ENCODE peak calls at places on chromosomes 7 and 10, in nine cellular contexts. One of them, this sample, is unnamed.

GRCh38 chr7:155009570-155010157 is 6.7 kb upstream of the PAXIP1 start:
- DNase-seq in endothelial cell of umbilical vein: peak; percentile 22
- DNase-seq in HCT116: peak; percentile 27
- DNase-seq in transverse colon: no peak
- DNase-seq in sigmoid colon: no peak
- DNase-seq in breast epithelium: no peak
- DNase-seq in K562: peak; percentile 58
- DNase-seq in stomach: no peak
- DNase-seq in GM23338: peak; percentile 64
- DNase-seq in this sample: no peak

GRCh38 chr7:116574025-116574822 is 49.4 kb downstream of the CAV1 start:
- DNase-seq in transverse colon: no peak
- DNase-seq in K562: no peak
- DNase-seq in endothelial cell of umbilical vein: peak; percentile 78
- DNase-seq in breast epithelium: no peak
- DNase-seq in HCT116: no peak
- DNase-seq in sigmoid colon: no peak
- DNase-seq in GM23338: no peak
- DNase-seq in stomach: no peak
- DNase-seq in this sample: no peak

GRCh38 chr10:78044179-78044578 is 10.5 kb downstream of the RPS24 start:
- DNase-seq in GM23338: no peak
- DNase-seq in stomach: no peak
- DNase-seq in endothelial cell of umbilical vein: no peak
- DNase-seq in K562: no peak
- DNase-seq in transverse colon: no peak
- DNase-seq in sigmoid colon: no peak
- DNase-seq in breast epithelium: no peak
- DNase-seq in HCT116: no peak
- DNase-seq in this sample: no peak

GRCh38 chr10:25390733-25391132 is 215.9 kb downstream of the GPR158 start:
- DNase-seq in sigmoid colon: no peak
- DNase-seq in K562: no peak
- DNase-seq in stomach: no peak
- DNase-seq in GM23338: peak; percentile 19
- DNase-seq in HCT116: no peak
- DNase-seq in endothelial cell of umbilical vein: no peak
- DNase-seq in breast epithelium: no peak
- DNase-seq in transverse colon: no peak
- DNase-seq in this sample: no peak

GRCh38 chr7:3537210-3537875 is 236.3 kb downstream of the SDK1 start:
- DNase-seq in transverse colon: no peak
- DNase-seq in sigmoid colon: no peak
- DNase-seq in breast epithelium: no peak
- DNase-seq in stomach: no peak
- DNase-seq in endothelial cell of umbilical vein: no peak
- DNase-seq in GM23338: no peak
- DNase-seq in HCT116: no peak
- DNase-seq in K562: no peak
- DNase-seq in this sample: no peak

GRCh38 chr10:16832351-16833080 is 15.3 kb upstream of the RSU1 start:
- DNase-seq in sigmoid colon: no peak
- DNase-seq in HCT116: no peak
- DNase-seq in stomach: peak; percentile 62
- DNase-seq in breast epithelium: peak; percentile 79
- DNase-seq in endothelial cell of umbilical vein: peak; percentile 98
- DNase-seq in GM23338: no peak
- DNase-seq in transverse colon: peak; percentile 66
- DNase-seq in K562: no peak
- DNase-seq in this sample: peak; percentile 72

GRCh38 chr7:66306243-66306642 is 101.1 kb downstream of the TPST1 start:
- DNase-seq in breast epithelium: no peak
- DNase-seq in HCT116: peak; percentile 45
- DNase-seq in K562: no peak
- DNase-seq in transverse colon: no peak
- DNase-seq in stomach: peak; percentile 51
- DNase-seq in GM23338: no peak
- DNase-seq in endothelial cell of umbilical vein: peak; percentile 58
- DNase-seq in sigmoid colon: no peak
- DNase-seq in this sample: no peak

GRCh38 chr7:36393826-36394225 is 4.2 kb downstream of the ANLN start:
- DNase-seq in K562: peak; percentile 47
- DNase-seq in endothelial cell of umbilical vein: no peak
- DNase-seq in stomach: no peak
- DNase-seq in transverse colon: no peak
- DNase-seq in HCT116: no peak
- DNase-seq in sigmoid colon: no peak
- DNase-seq in breast epithelium: no peak
- DNase-seq in GM23338: peak; percentile 8
- DNase-seq in this sample: no peak

GRCh38 chr10:28872592-28873165 is 195.4 kb downstream of the BAMBI start:
- DNase-seq in GM23338: no peak
- DNase-seq in HCT116: no peak
- DNase-seq in stomach: no peak
- DNase-seq in breast epithelium: no peak
- DNase-seq in sigmoid colon: no peak
- DNase-seq in transverse colon: no peak
- DNase-seq in K562: no peak
- DNase-seq in endothelial cell of umbilical vein: no peak
- DNase-seq in this sample: no peak

GRCh38 chr7:110119883-110120581 is 970.9 kb upstream of the LRRN3 start:
- DNase-seq in GM23338: no peak
- DNase-seq in sigmoid colon: no peak
- DNase-seq in transverse colon: no peak
- DNase-seq in K562: no peak
- DNase-seq in breast epithelium: no peak
- DNase-seq in endothelial cell of umbilical vein: no peak
- DNase-seq in stomach: no peak
- DNase-seq in HCT116: peak; percentile 13
- DNase-seq in this sample: no peak

GRCh38 chr7:38831262-38831661 is 77.7 kb downstream of the VPS41 start:
- DNase-seq in endothelial cell of umbilical vein: no peak
- DNase-seq in K562: no peak
- DNase-seq in stomach: no peak
- DNase-seq in sigmoid colon: no peak
- DNase-seq in GM23338: no peak
- DNase-seq in breast epithelium: no peak
- DNase-seq in transverse colon: no peak
- DNase-seq in HCT116: no peak
- DNase-seq in this sample: no peak

GRCh38 chr10:121926157-121926556 is 1.7 kb downstream of the ATE1 start:
- DNase-seq in GM23338: no peak
- DNase-seq in HCT116: no peak
- DNase-seq in transverse colon: no peak
- DNase-seq in stomach: no peak
- DNase-seq in endothelial cell of umbilical vein: peak; percentile 4
- DNase-seq in breast epithelium: no peak
- DNase-seq in sigmoid colon: no peak
- DNase-seq in K562: no peak
- DNase-seq in this sample: no peak

GRCh38 chr7:44733708-44734481 is 14.8 kb upstream of the ZMIZ2 start:
- DNase-seq in endothelial cell of umbilical vein: peak; percentile 45
- DNase-seq in breast epithelium: no peak
- DNase-seq in K562: no peak
- DNase-seq in stomach: no peak
- DNase-seq in sigmoid colon: no peak
- DNase-seq in transverse colon: no peak
- DNase-seq in HCT116: peak; percentile 66
- DNase-seq in GM23338: no peak
- DNase-seq in this sample: no peak

GRCh38 chr7:81285142-81285871 is 366.5 kb upstream of the SEMA3C start:
- DNase-seq in transverse colon: no peak
- DNase-seq in HCT116: peak; percentile 6
- DNase-seq in K562: no peak
- DNase-seq in stomach: no peak
- DNase-seq in sigmoid colon: no peak
- DNase-seq in breast epithelium: no peak
- DNase-seq in GM23338: no peak
- DNase-seq in endothelial cell of umbilical vein: peak; percentile 45
- DNase-seq in this sample: no peak

GRCh38 chr10:131448883-131449282 is 137.4 kb upstream of the TCERG1L start:
- DNase-seq in HCT116: no peak
- DNase-seq in endothelial cell of umbilical vein: no peak
- DNase-seq in stomach: no peak
- DNase-seq in breast epithelium: no peak
- DNase-seq in transverse colon: no peak
- DNase-seq in sigmoid colon: no peak
- DNase-seq in GM23338: no peak
- DNase-seq in K562: no peak
- DNase-seq in this sample: no peak

GRCh38 chr7:129560831-129561230 is 50.7 kb upstream of the NRF1 start:
- DNase-seq in sigmoid colon: no peak
- DNase-seq in stomach: no peak
- DNase-seq in endothelial cell of umbilical vein: no peak
- DNase-seq in HCT116: no peak
- DNase-seq in K562: no peak
- DNase-seq in GM23338: no peak
- DNase-seq in breast epithelium: no peak
- DNase-seq in transverse colon: no peak
- DNase-seq in this sample: no peak

GRCh38 chr7:128882134-128882533 is 19.5 kb downstream of the ATP6V1F start:
- DNase-seq in breast epithelium: no peak
- DNase-seq in endothelial cell of umbilical vein: no peak
- DNase-seq in HCT116: no peak
- DNase-seq in K562: no peak
- DNase-seq in stomach: no peak
- DNase-seq in sigmoid colon: no peak
- DNase-seq in transverse colon: no peak
- DNase-seq in GM23338: no peak
- DNase-seq in this sample: no peak

GRCh38 chr10:95266674-95267095 is 24.1 kb downstream of the PDLIM1 start:
- DNase-seq in GM23338: peak; percentile 81
- DNase-seq in HCT116: peak; percentile 71
- DNase-seq in stomach: no peak
- DNase-seq in sigmoid colon: no peak
- DNase-seq in breast epithelium: no peak
- DNase-seq in endothelial cell of umbilical vein: peak; percentile 91
- DNase-seq in K562: peak; percentile 65
- DNase-seq in transverse colon: no peak
- DNase-seq in this sample: no peak
- H3K27ac ChIP-seq in GM23338: peak overlapping the region; percentile 97
- H3K27ac ChIP-seq in HCT116: no peak overlapping the region
- H3K27ac ChIP-seq in stomach: peak overlapping the region; percentile 73
- H3K27ac ChIP-seq in sigmoid colon: peak overlapping the region; percentile 74
- H3K27ac ChIP-seq in breast epithelium: peak overlapping the region; percentile 74
- H3K27ac ChIP-seq in endothelial cell of umbilical vein: peak overlapping the region; percentile 74
- H3K27ac ChIP-seq in K562: peak overlapping the region; percentile 64
- H3K27ac ChIP-seq in transverse colon: peak overlapping the region; percentile 86
- H3K27ac ChIP-seq in this sample: no peak overlapping the region

GRCh38 chr7:1536768-1537630 is 6.5 kb downstream of the MAFK start:
- DNase-seq in transverse colon: peak; percentile 91
- DNase-seq in sigmoid colon: peak; percentile 99
- DNase-seq in stomach: peak; percentile 96
- DNase-seq in HCT116: peak; percentile 81
- DNase-seq in endothelial cell of umbilical vein: peak; percentile 99
- DNase-seq in K562: peak; percentile 74
- DNase-seq in breast epithelium: peak; percentile 96
- DNase-seq in GM23338: peak; percentile 93
- DNase-seq in this sample: peak; percentile 30
- TF ChIP-seq POLR2AphosphoS5 in transverse colon: peak; percentile 88
- TF ChIP-seq POLR2AphosphoS5 in sigmoid colon: peak; percentile 73
- TF ChIP-seq POLR2AphosphoS5 in stomach: peak; percentile 92
- TF ChIP-seq POLR2AphosphoS5 in HCT116: peak; percentile 24
- TF ChIP-seq POLR2AphosphoS5 in endothelial cell of umbilical vein: peak; percentile 95
- TF ChIP-seq POLR2AphosphoS5 in K562: no peak
- TF ChIP-seq POLR2AphosphoS5 in breast epithelium: peak; percentile 90
- TF ChIP-seq POLR2AphosphoS5 in GM23338: no peak
- TF ChIP-seq POLR2AphosphoS5 in this sample: no peak

GRCh38 chr7:33736521-33737221 is 168.7 kb upstream of the BMPER start:
- DNase-seq in stomach: no peak
- DNase-seq in endothelial cell of umbilical vein: no peak
- DNase-seq in K562: no peak
- DNase-seq in transverse colon: no peak
- DNase-seq in breast epithelium: no peak
- DNase-seq in sigmoid colon: no peak
- DNase-seq in GM23338: no peak
- DNase-seq in HCT116: no peak
- DNase-seq in this sample: no peak

GRCh38 chr7:33739286-33739685 is 166.1 kb upstream of the BMPER start:
- DNase-seq in sigmoid colon: no peak
- DNase-seq in HCT116: no peak
- DNase-seq in stomach: no peak
- DNase-seq in transverse colon: no peak
- DNase-seq in breast epithelium: no peak
- DNase-seq in K562: no peak
- DNase-seq in endothelial cell of umbilical vein: no peak
- DNase-seq in GM23338: no peak
- DNase-seq in this sample: no peak

GRCh38 chr7:33742521-33742920 is 162.8 kb upstream of the BMPER start:
- DNase-seq in breast epithelium: no peak
- DNase-seq in K562: no peak
- DNase-seq in transverse colon: no peak
- DNase-seq in stomach: no peak
- DNase-seq in GM23338: no peak
- DNase-seq in HCT116: no peak
- DNase-seq in sigmoid colon: no peak
- DNase-seq in endothelial cell of umbilical vein: no peak
- DNase-seq in this sample: no peak

GRCh38 chr7:33735403-33735802 is 169.9 kb upstream of the BMPER start:
- DNase-seq in K562: no peak
- DNase-seq in sigmoid colon: no peak
- DNase-seq in endothelial cell of umbilical vein: no peak
- DNase-seq in GM23338: no peak
- DNase-seq in breast epithelium: no peak
- DNase-seq in transverse colon: no peak
- DNase-seq in HCT116: no peak
- DNase-seq in stomach: no peak
- DNase-seq in this sample: no peak

DNA sequence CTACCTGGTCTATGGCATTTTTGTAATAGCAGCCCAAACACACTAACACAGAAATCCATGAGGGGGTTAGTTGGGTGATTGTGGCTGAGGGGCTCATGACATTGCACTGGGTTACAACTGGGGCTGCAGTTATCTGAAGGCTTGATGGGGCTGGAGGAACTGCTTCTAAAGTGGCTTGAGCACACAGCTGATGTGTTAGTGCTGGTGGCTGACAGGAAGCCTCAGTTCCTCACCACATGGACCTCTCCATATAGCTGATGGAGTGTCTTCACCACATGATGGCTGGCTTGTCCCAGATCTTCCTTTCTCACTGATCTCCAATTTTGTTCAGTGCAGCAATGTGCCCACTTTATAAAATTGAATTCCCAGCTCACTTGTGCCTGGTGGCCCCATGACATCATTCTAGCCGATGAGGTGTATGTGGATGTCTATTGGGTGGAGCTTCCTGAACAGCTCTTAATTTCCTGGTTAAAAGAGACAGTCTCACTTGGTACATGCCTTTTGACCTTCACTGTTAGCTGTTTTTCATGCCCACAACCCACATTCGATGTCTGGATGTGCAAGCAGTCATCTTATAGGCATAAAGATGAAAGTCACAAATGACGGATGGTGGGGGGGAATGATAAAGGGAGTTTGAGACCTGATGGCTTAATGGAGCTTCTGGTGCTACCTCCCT is 166.9 kb upstream of the BMPER start:
- DNase-seq in GM23338: no peak
- DNase-seq in transverse colon: no peak
- DNase-seq in sigmoid colon: no peak
- DNase-seq in HCT116: no peak
- DNase-seq in endothelial cell of umbilical vein: no peak
- DNase-seq in stomach: no peak
- DNase-seq in breast epithelium: no peak
- DNase-seq in K562: no peak
- DNase-seq in this sample: no peak
- H3K27ac ChIP-seq in GM23338: no peak overlapping the region
- H3K27ac ChIP-seq in transverse colon: no peak overlapping the region
- H3K27ac ChIP-seq in sigmoid colon: no peak overlapping the region
- H3K27ac ChIP-seq in HCT116: no peak overlapping the region
- H3K27ac ChIP-seq in endothelial cell of umbilical vein: no peak overlapping the region
- H3K27ac ChIP-seq in stomach: no peak overlapping the region
- H3K27ac ChIP-seq in breast epithelium: no peak overlapping the region
- H3K27ac ChIP-seq in K562: no peak overlapping the region
- H3K27ac ChIP-seq in this sample: no peak overlapping the region

GRCh38 chr10:116084166-116084565 is 188.8 kb downstream of the GFRA1 start:
- DNase-seq in endothelial cell of umbilical vein: no peak
- DNase-seq in HCT116: no peak
- DNase-seq in breast epithelium: no peak
- DNase-seq in GM23338: no peak
- DNase-seq in transverse colon: no peak
- DNase-seq in K562: no peak
- DNase-seq in stomach: no peak
- DNase-seq in sigmoid colon: no peak
- DNase-seq in this sample: no peak
- TF ChIP-seq POLR2AphosphoS5 in endothelial cell of umbilical vein: no peak
- TF ChIP-seq POLR2AphosphoS5 in HCT116: no peak
- TF ChIP-seq POLR2AphosphoS5 in breast epithelium: no peak
- TF ChIP-seq POLR2AphosphoS5 in GM23338: no peak
- TF ChIP-seq POLR2AphosphoS5 in transverse colon: no peak
- TF ChIP-seq POLR2AphosphoS5 in K562: no peak
- TF ChIP-seq POLR2AphosphoS5 in stomach: no peak
- TF ChIP-seq POLR2AphosphoS5 in sigmoid colon: no peak
- TF ChIP-seq POLR2AphosphoS5 in this sample: no peak